ENCODE peak calls at places on chromosome 13, in five cellular contexts. H, K, Q, O and A are unnamed samples.

GRCh38 chr13:30463820-30464495 is 1.8 kb downstream of the HMGB1 start:
- DNase-seq in H (no peak), K (peak), Q (peak), O (peak), A (no peak)

GRCh38 chr13:35388979-35389378 is 87.5 kb downstream of the MAB21L1 start:
- DNase-seq in H (no peak), K (no peak), Q (no peak), O (peak), A (no peak)

GRCh38 chr13:75357576-75358295 is 124.2 kb downstream of the TBC1D4 start:
- DNase-seq in H (peak), K (peak), Q (no peak), O (peak), A (no peak)

GRCh38 chr13:85508683-85509329 is 290.4 kb downstream of the SLITRK6 start:
- DNase-seq in H (no peak), K (no peak), Q (no peak), O (peak), A (no peak)

GRCh38 chr13:103066079-103066880 is at the start of gene SLC10A2:
- DNase-seq in H (peak), K (no peak), Q (no peak), O (no peak), A (no peak)

GRCh38 chr13:76812206-76812882 is 73.9 kb downstream of the KCTD12 start:
- DNase-seq in H (no peak), K (no peak), Q (peak), O (peak), A (no peak)

GRCh38 chr13:30551194-30551593 is 66.5 kb upstream of the USPL1 start:
- DNase-seq in H (peak), K (no peak), Q (no peak), O (peak), A (no peak)

GRCh38 chr13:87884874-87885273 is 213.7 kb downstream of the SLITRK5 start:
- DNase-seq in H (peak), K (no peak), Q (no peak), O (no peak), A (no peak)

GRCh38 chr13:71625183-71625582 is 241.8 kb downstream of the DACH1 start:
- DNase-seq in H (no peak), K (no peak), Q (no peak), O (peak), A (no peak)

GRCh38 chr13:72696590-72696989 is 30.8 kb downstream of the MZT1 start:
- DNase-seq in H (no peak), K (no peak), Q (no peak), O (peak), A (no peak)

GRCh38 chr13:60139272-60139671 is 24.5 kb downstream of the DIAPH3 start:
- DNase-seq in H (no peak), K (no peak), Q (no peak), O (peak), A (no peak)

GRCh38 chr13:67493835-67494234 is 263.7 kb upstream of the PCDH9 start:
- DNase-seq in H (no peak), K (no peak), Q (no peak), O (no peak), A (no peak)

GRCh38 chr13:32246468-32246867 is 68.7 kb downstream of the ZAR1L start:
- DNase-seq in H (peak), K (peak), Q (peak), O (peak), A (no peak)

GRCh38 chr13:45564108-45564507 is 51.4 kb downstream of the ERICH6B start:
- DNase-seq in H (no peak), K (no peak), Q (no peak), O (peak), A (no peak)

GRCh38 chr13:24168392-24168750 is 7.9 kb downstream of the SPATA13 start:
- DNase-seq in H (peak), K (no peak), Q (no peak), O (no peak), A (no peak)

GRCh38 chr13:94710081-94710809 is 2.1 kb downstream of the SOX21 start:
- DNase-seq in H (peak), K (no peak), Q (no peak), O (no peak), A (no peak)

GRCh38 chr13:112204881-112205327 is 138.0 kb downstream of the SOX1 start:
- DNase-seq in H (peak), K (no peak), Q (no peak), O (no peak), A (no peak)

GRCh38 chr13:111594606-111595005 is 274.2 kb downstream of the TEX29 start:
- DNase-seq in H (no peak), K (no peak), Q (no peak), O (no peak), A (no peak)

GRCh38 chr13:59364508-59365187 is 799.1 kb downstream of the DIAPH3 start:
- DNase-seq in H (peak), K (no peak), Q (peak), O (no peak), A (no peak)

GRCh38 chr13:23134542-23134941 is 46.2 kb upstream of the SGCG start:
- DNase-seq in H (no peak), K (no peak), Q (no peak), O (no peak), A (no peak)

GRCh38 chr13:31431722-31432137 is 232.0 kb downstream of the B3GLCT start:
- DNase-seq in H (peak), K (peak), Q (no peak), O (peak), A (no peak)

GRCh38 chr13:113623491-113624234 is 34.3 kb downstream of the ATP4B start:
- DNase-seq in H (no peak), K (no peak), Q (peak), O (peak), A (peak)

GRCh38 chr13:39129253-39129652 is 91.0 kb downstream of the NHLRC3 start:
- DNase-seq in H (peak), K (no peak), Q (no peak), O (no peak), A (no peak)

GRCh38 chr13:101575591-101575990 is 123.1 kb downstream of the ITGBL1 start:
- DNase-seq in H (no peak), K (no peak), Q (no peak), O (peak), A (no peak)

GRCh38 chr13:103282571-103283450 is 216.6 kb upstream of the SLC10A2 start:
- DNase-seq in H (no peak), K (no peak), Q (no peak), O (peak), A (no peak)

GRCh38 chr13:80157261-80157942 is 183.5 kb downstream of the SPRY2 start:
- DNase-seq in H (no peak), K (no peak), Q (no peak), O (peak), A (no peak)

GRCh38 chr13:32917504-32917903 is 98.7 kb upstream of the KL start:
- DNase-seq in H (no peak), K (no peak), Q (no peak), O (no peak), A (no peak)

GRCh38 chr13:95714142-95714832 is 37.3 kb downstream of the DNAJC3 start:
- DNase-seq in H (no peak), K (no peak), Q (no peak), O (peak), A (no peak)

GRCh38 chr13:33462109-33462508 is 176.6 kb upstream of the STARD13 start:
- DNase-seq in H (no peak), K (no peak), Q (no peak), O (no peak), A (no peak)

GRCh38 chr13:22107549-22107948 is 436.7 kb downstream of the FGF9 start:
- DNase-seq in H (no peak), K (no peak), Q (no peak), O (no peak), A (no peak)

GRCh38 chr13:37070956-37071355 is 11.5 kb upstream of the SUPT20H start:
- DNase-seq in H (no peak), K (no peak), Q (no peak), O (no peak), A (no peak)

GRCh38 chr13:37067874-37068273 is 8.4 kb upstream of the SUPT20H start:
- DNase-seq in H (no peak), K (no peak), Q (no peak), O (no peak), A (no peak)

GRCh38 chr13:37070145-37070695 is 10.7 kb upstream of the SUPT20H start:
- DNase-seq in H (no peak), K (no peak), Q (no peak), O (no peak), A (no peak)

GRCh38 chr13:37069597-37070103 is 10.2 kb upstream of the SUPT20H start:
- DNase-seq in H (no peak), K (no peak), Q (no peak), O (no peak), A (no peak)

GRCh38 chr13:37068962-37069361 is 9.5 kb upstream of the SUPT20H start:
- DNase-seq in H (no peak), K (no peak), Q (no peak), O (peak), A (no peak)
- TF ChIP-seq CTCF in H (peak), K (no peak), Q (no peak), O (peak), A (peak)

DNA sequence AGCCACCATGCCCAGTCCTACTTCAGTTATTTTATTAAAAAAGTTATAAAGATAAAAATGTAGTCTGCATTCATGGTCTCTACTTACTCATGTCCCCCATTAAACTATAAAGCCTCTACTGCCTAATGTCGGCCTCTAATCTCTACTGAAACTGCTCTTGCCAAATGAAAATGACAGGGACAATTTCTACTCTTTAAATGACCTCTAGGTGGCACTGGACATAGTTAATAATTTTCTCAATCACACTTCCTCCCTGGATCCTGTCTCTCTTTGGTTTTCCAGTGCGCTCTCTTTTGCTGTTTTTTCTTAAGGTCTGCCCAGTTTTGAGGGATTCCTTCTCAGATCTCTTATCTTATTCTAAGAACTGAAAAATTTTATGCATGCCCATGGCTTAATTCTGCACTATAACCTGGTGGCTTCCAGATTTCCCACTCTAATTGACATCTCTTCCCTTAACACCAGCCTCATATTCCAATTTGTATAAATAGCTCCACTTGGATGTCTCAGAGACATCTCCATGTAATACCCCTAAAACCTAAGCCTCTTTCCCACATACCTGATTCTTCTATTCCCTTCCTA is 54.3 kb downstream of the MTMR6 start:
- DNase-seq in H (peak), K (no peak), Q (no peak), O (peak), A (no peak)
- TF ChIP-seq CTCF in H (peak), K (peak), Q (no peak), O (peak), A (peak)

DNA sequence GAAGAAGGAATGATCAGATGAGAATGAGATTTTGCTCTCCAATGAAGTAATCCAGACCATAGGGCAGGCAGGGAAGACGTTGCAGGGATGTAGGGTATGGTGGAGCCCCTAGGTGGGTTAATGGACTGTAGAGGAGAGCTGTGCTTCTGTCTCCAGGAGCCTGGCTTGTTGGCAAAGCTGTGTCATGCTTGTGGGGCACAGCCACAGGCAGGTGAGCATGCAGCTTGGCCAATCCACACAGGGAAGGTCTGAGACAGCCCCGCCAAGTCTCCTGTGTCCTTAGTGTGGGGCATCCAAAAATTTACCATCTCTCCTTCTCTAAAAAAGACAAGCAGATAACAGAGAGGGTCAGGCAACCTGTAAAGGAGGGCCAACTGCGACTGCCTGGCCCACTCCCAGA is 71.4 kb upstream of the FLT1 start:
- DNase-seq in H (no peak), K (no peak), Q (no peak), O (no peak), A (no peak)
- TF ChIP-seq CTCF in H (no peak), K (no peak), Q (no peak), O (no peak), A (no peak)

GRCh38 chr13:40992678-40993077 is 26.4 kb downstream of the ELF1 start:
- DNase-seq in H (no peak), K (no peak), Q (no peak), O (no peak), A (no peak)
- TF ChIP-seq CTCF in H (no peak), K (peak), Q (no peak), O (no peak), A (peak)

GRCh38 chr13:54611400-54611799 is 1582.8 kb downstream of the OLFM4 start:
- DNase-seq in H (peak), K (no peak), Q (no peak), O (no peak), A (no peak)

GRCh38 chr13:54614729-54615128 is 1586.1 kb downstream of the OLFM4 start:
- DNase-seq in H (peak), K (no peak), Q (no peak), O (no peak), A (no peak)
- TF ChIP-seq CTCF in H (no peak), K (no peak), Q (no peak), O (no peak), A (no peak)

DNA sequence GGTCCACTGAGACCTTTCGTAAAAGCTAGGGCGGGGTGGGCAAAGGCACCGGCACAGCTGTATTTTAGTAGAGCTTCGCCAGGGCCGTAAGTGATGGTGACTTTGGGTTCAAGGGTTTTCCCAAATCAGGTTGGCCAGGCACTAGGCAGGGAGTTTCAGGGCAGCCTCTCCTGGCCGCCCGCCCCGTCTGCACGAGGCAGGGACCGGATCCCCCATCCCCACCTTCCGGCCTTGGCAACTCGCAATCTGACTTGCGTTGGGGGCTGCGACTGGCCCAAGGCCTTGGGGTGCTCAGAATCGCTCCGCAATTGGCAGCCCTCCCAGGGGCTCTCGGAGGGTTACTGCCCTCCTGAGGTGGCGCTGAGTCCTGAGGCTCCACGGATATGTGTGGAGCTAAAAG is 4.1 kb upstream of the ZIC5 start:
- DNase-seq in H (peak), K (no peak), Q (no peak), O (no peak), A (no peak)
- TF ChIP-seq CTCF in H (no peak), K (no peak), Q (no peak), O (no peak), A (no peak)

GRCh38 chr13:48873598-48873997 is 102.1 kb upstream of the FNDC3A start:
- DNase-seq in H (peak), K (no peak), Q (no peak), O (peak), A (no peak)
- TF ChIP-seq CTCF in H (no peak), K (no peak), Q (no peak), O (no peak), A (peak)

DNA sequence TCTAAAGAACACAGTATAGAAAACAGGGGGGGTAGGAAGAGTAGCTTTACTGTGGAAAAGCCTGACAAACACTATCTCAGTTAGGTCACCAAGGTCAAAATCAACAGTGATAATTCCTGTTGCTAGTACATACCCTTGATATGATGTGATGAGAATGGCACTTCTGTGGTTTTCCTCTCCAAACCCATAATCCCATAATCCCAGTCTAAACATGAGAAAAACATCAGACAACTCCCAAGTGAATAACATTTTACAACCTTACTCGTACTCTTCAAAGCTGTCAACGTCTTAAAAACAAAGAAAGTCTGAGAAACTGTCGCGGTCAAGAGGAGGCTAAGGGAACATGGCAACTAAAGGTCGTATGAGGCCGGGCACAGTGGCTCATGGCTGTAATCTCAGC is 137.6 kb downstream of the FOXO1 start:
- DNase-seq in H (no peak), K (no peak), Q (no peak), O (no peak), A (no peak)
- TF ChIP-seq CTCF in H (no peak), K (no peak), Q (no peak), O (no peak), A (no peak)

GRCh38 chr13:43786472-43786765 is 353 bp downstream of the ENOX1 start:
- DNase-seq in H (no peak), K (no peak), Q (no peak), O (no peak), A (peak)

GRCh38 chr13:43787518-43787891 is 733 bp upstream of the ENOX1 start:
- DNase-seq in H (peak), K (no peak), Q (no peak), O (no peak), A (no peak)

GRCh38 chr13:43785681-43786471 is 896 bp downstream of the ENOX1 start:
- DNase-seq in H (peak), K (no peak), Q (peak), O (peak), A (peak)

GRCh38 chr13:43787998-43788397 is 1.2 kb upstream of the ENOX1 start:
- DNase-seq in H (peak), K (no peak), Q (no peak), O (peak), A (no peak)

DNA sequence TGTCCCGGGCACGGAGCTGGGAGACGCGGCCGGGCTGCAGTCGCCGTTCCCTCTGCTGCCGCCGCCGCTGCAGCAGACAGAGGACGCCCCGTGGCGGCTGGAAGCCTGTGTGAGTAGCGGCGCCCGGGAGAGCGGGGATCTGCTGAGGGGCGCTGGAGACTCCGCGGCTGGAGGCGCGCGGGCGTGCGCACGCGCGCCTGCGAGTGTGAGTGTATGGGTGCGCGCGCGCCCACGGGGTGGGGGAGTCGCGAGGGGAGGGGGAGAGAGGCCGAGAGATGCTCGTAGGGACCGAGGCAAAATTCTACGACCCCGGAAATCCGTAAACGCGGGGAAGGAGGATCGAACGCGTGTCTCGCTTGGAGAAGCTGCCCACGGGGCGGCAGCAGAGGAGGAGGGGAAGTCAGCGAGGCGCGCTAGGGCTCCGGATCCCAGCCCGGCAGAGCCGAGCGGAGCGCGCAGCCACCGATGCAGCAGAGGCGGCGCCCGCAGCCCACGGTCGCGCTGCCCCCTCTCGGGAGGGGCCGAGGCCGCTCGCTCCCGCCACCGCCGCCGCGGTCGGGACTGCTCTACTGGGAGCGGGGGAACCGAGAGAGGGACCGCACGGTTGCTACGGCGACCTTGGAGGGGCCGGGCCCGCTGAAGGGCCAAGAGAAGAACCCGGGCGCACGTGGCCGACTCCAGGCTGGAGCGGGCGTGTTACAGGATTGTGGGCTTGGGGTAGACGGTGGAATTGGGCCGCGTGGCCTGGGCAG is at the start of gene ENOX1:
- DNase-seq in H (peak), K (no peak), Q (peak), O (peak), A (peak)
- TF ChIP-seq CTCF in H (peak), K (no peak), Q (no peak), O (peak), A (peak)